ENCODE peak calls at places on chromosomes 2 and 18, in eight cellular contexts. U is astrocyte of the spinal cord, Y is heart left ventricle, H is fibroblast of lung, R is GM23338, Z is HFFc6, F is pancreas, V is GM13977. X is an unnamed sample.

GRCh38 chr2:172297531-172297930 is 129.9 kb upstream of the ITGA6 start:
- DNase-seq in U (no peak), Y (no peak), H (no peak), R (no peak), Z (no peak), F (peak; percentile 45), V (no peak), X (no peak)

GRCh38 chr2:156177654-156178053 is 154.9 kb downstream of the NR4A2 start:
- DNase-seq in U (no peak), Y (no peak), H (no peak), R (no peak), Z (no peak), F (no peak), V (no peak), X (no peak)

GRCh38 chr18:43013489-43013888 is 102.0 kb downstream of the RIT2 start:
- DNase-seq in U (peak; percentile 38), Y (no peak), H (peak; percentile 81), R (no peak), Z (no peak), F (no peak), V (no peak), X (no peak)

GRCh38 chr2:98412751-98413445 is 31.8 kb upstream of the INPP4A start:
- DNase-seq in U (peak; percentile 58), Y (peak; percentile 32), H (peak; percentile 36), R (peak; percentile 84), Z (peak; percentile 47), F (peak; percentile 32), V (peak; percentile 60), X (peak; percentile 69)

GRCh38 chr2:216665240-216665639 is 30.1 kb downstream of the IGFBP5 start:
- DNase-seq in U (no peak), Y (peak; percentile 56), H (peak; percentile 85), R (peak; percentile 48), Z (no peak), F (peak; percentile 71), V (no peak), X (no peak)

GRCh38 chr2:236866542-236867340 is 218.9 kb upstream of the COPS8 start:
- DNase-seq in U (no peak), Y (peak; percentile 11), H (no peak), R (no peak), Z (no peak), F (no peak), V (no peak), X (no peak)

GRCh38 chr2:85834456-85834855 is 54.3 kb downstream of the ST3GAL5 start:
- DNase-seq in U (no peak), Y (no peak), H (no peak), R (no peak), Z (no peak), F (no peak), V (no peak), X (no peak)

GRCh38 chr2:188852752-188853151 is 121.4 kb upstream of the COL3A1 start:
- DNase-seq in U (no peak), Y (no peak), H (peak; percentile 20), R (no peak), Z (peak; percentile 4), F (no peak), V (no peak), X (no peak)

GRCh38 chr2:170455617-170456426 is 259.3 kb upstream of the SP5 start:
- DNase-seq in U (no peak), Y (no peak), H (no peak), R (no peak), Z (no peak), F (no peak), V (no peak), X (no peak)

GRCh38 chr18:3799515-3799914 is 349.5 kb downstream of the TGIF1 start:
- DNase-seq in U (peak; percentile 48), Y (no peak), H (peak; percentile 25), R (peak; percentile 56), Z (no peak), F (no peak), V (no peak), X (no peak)

GRCh38 chr2:217489145-217489960 is 513.4 kb downstream of the TNS1 start:
- DNase-seq in U (peak; percentile 33), Y (no peak), H (peak; percentile 80), R (peak; percentile 18), Z (no peak), F (no peak), V (no peak), X (no peak)

GRCh38 chr2:21441442-21441841 is 317.7 kb downstream of the TDRD15 start:
- DNase-seq in U (no peak), Y (no peak), H (no peak), R (peak; percentile 9), Z (no peak), F (no peak), V (no peak), X (no peak)

GRCh38 chr18:54191352-54191751 is 33.1 kb downstream of the MBD2 start:
- DNase-seq in U (no peak), Y (no peak), H (no peak), R (peak; percentile 39), Z (no peak), F (no peak), V (no peak), X (no peak)

GRCh38 chr2:223488814-223489213 is 113.3 kb downstream of the SCG2 start:
- DNase-seq in U (peak; percentile 45), Y (no peak), H (peak; percentile 91), R (no peak), Z (peak; percentile 84), F (no peak), V (no peak), X (no peak)

GRCh38 chr2:43513216-43513615 is 82.6 kb downstream of the THADA start:
- DNase-seq in U (no peak), Y (no peak), H (peak; percentile 59), R (no peak), Z (peak; percentile 29), F (no peak), V (peak; percentile 31), X (no peak)

GRCh38 chr2:241844066-241844728 is 14.5 kb downstream of the PDCD1 start:
- DNase-seq in U (peak; percentile 14), Y (peak; percentile 88), H (peak; percentile 67), R (peak; percentile 73), Z (peak; percentile 31), F (peak; percentile 79), V (peak; percentile 92), X (peak; percentile 91)

GRCh38 chr2:10079931-10080535 is at the start of gene CYS1:
- DNase-seq in U (no peak), Y (peak; percentile 39), H (peak; percentile 15), R (peak; percentile 69), Z (no peak), F (no peak), V (peak; percentile 83), X (peak; percentile 35)
- TF ChIP-seq CTCF in U (peak; percentile 23), Y (no peak), H (no peak), R (peak; percentile 58), Z (no peak), F (no peak), V (peak; percentile 69), X (no peak)

GRCh38 chr18:48295586-48296311 is 113.4 kb downstream of the ZBTB7C start:
- DNase-seq in U (no peak), Y (peak; percentile 16), H (peak; percentile 6), R (peak; percentile 76), Z (no peak), F (no peak), V (no peak), X (no peak)
- TF ChIP-seq CTCF in U (peak; percentile 52), Y (peak; percentile 23), H (peak; percentile 50), R (peak; percentile 82), Z (peak; percentile 40), F (no peak), V (peak; percentile 11), X (no peak)

GRCh38 chr2:233813236-233814062 is 35.3 kb downstream of the MROH2A start:
- DNase-seq in U (no peak), Y (no peak), H (no peak), R (no peak), Z (no peak), F (peak; percentile 7), V (no peak), X (no peak)

GRCh38 chr2:233816334-233816733 is 38.0 kb downstream of the HJURP start:
- DNase-seq in U (no peak), Y (no peak), H (no peak), R (no peak), Z (no peak), F (peak; percentile 6), V (no peak), X (no peak)

GRCh38 chr2:233815861-233816260 is 37.7 kb downstream of the MROH2A start:
- DNase-seq in U (no peak), Y (no peak), H (peak; percentile 38), R (no peak), Z (no peak), F (no peak), V (no peak), X (no peak)

GRCh38 chr2:233814063-233814435 is 35.9 kb downstream of the MROH2A start:
- DNase-seq in U (no peak), Y (no peak), H (no peak), R (peak; percentile 60), Z (no peak), F (peak; percentile 2), V (no peak), X (no peak)

DNA sequence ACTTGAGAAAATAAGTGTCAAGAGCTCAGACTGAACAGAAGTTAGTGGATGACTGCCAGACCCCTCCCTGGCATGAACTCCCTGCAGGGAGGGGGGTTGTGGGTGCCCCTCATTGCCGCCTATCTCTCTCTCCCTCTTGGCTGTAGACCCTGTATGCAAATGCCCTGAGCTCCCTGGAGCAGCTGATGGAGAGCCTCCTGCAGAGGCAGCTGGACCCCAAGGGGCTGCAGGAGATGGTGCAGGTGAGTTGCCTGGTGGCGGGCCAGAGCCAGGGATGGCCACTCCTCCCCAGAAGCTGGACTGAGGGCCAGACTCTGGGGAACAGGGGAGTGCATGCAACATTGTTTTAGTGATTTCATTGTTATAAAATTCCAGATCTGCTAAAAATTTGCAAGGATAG is 36.3 kb downstream of the MROH2A start:
- DNase-seq in U (no peak), Y (no peak), H (no peak), R (no peak), Z (no peak), F (peak; percentile 1), V (no peak), X (no peak)
- TF ChIP-seq CTCF in U (no peak), Y (no peak), H (no peak), R (no peak), Z (no peak), F (no peak), V (no peak), X (no peak)

GRCh38 chr2:40360652-40361051 is 91.2 kb downstream of the SLC8A1 start:
- DNase-seq in U (no peak), Y (no peak), H (peak; percentile 56), R (no peak), Z (peak; percentile 57), F (no peak), V (no peak), X (no peak)
- TF ChIP-seq CTCF in U (no peak), Y (no peak), H (no peak), R (no peak), Z (peak; percentile 62), F (no peak), V (no peak), X (no peak)

GRCh38 chr18:46622999-46623398 is 34.0 kb downstream of the LOXHD1 start:
- DNase-seq in U (peak; percentile 5), Y (no peak), H (peak; percentile 11), R (no peak), Z (peak; percentile 30), F (no peak), V (no peak), X (no peak)
- TF ChIP-seq CTCF in U (peak; percentile 11), Y (peak; percentile 21), H (peak; percentile 10), R (peak; percentile 33), Z (peak; percentile 45), F (no peak), V (peak; percentile 18), X (no peak)

GRCh38 chr2:62923242-62923641 is 127.4 kb upstream of the OTX1 start:
- DNase-seq in U (no peak), Y (no peak), H (no peak), R (no peak), Z (no peak), F (no peak), V (no peak), X (no peak)
- TF ChIP-seq CTCF in U (no peak), Y (no peak), H (no peak), R (no peak), Z (no peak), F (no peak), V (no peak), X (no peak)

X was measured in activated CD8-positive, alpha-beta T cell treated with anti-CD3 and anti-CD28 coated beads for 36 hours.